ENCODE peak calls at places on chromosome 19, in nine cellular contexts. Q, I, E, U, K, P, T, S and H are unnamed samples.
A peak's percentile ranks its signal among the peaks of the same experiment; 100 is the strongest.

GRCh38 chr19:50975766-50976165 is 6.4 kb upstream of the KLK6 start:
- DNase-seq in Q (no peak), I (no peak), E (no peak), U (no peak), K (no peak), P (peak; percentile 80), T (no peak), S (no peak), H (no peak)

GRCh38 chr19:12722566-12723382 is 958 bp downstream of the TNPO2 start:
- DNase-seq in Q (peak; percentile 100), I (peak; percentile 100), E (peak; percentile 97), U (peak; percentile 100), K (peak; percentile 99), P (peak; percentile 100), T (peak; percentile 99), S (peak; percentile 99), H (peak; percentile 93)

GRCh38 chr19:11963566-11964355 is 1.1 kb upstream of the ZNF763 start:
- DNase-seq in Q (peak; percentile 92), I (peak; percentile 78), E (peak; percentile 79), U (peak; percentile 77), K (peak; percentile 72), P (peak; percentile 85), T (no peak), S (peak; percentile 61), H (no peak)

GRCh38 chr19:22623841-22624221 is 10.3 kb upstream of the ZNF492 start:
- DNase-seq in Q (no peak), I (no peak), E (no peak), U (no peak), K (no peak), P (no peak), T (no peak), S (no peak), H (no peak)

GRCh38 chr19:50315773-50316448 is 13.3 kb downstream of the KCNC3 start:
- DNase-seq in Q (peak; percentile 83), I (peak; percentile 50), E (no peak), U (no peak), K (no peak), P (no peak), T (no peak), S (no peak), H (no peak)

GRCh38 chr19:54893406-54893805 is 12.5 kb upstream of the NCR1 start:
- DNase-seq in Q (no peak), I (no peak), E (no peak), U (no peak), K (no peak), P (no peak), T (no peak), S (no peak), H (no peak)

GRCh38 chr19:51524661-51525264 is 6.7 kb downstream of the SIGLEC6 start:
- DNase-seq in Q (no peak), I (no peak), E (no peak), U (no peak), K (no peak), P (no peak), T (no peak), S (no peak), H (no peak)

GRCh38 chr19:32677657-32678056 is 2.0 kb downstream of the RGS9BP start:
- DNase-seq in Q (peak; percentile 96), I (no peak), E (no peak), U (no peak), K (no peak), P (peak; percentile 75), T (peak; percentile 99), S (no peak), H (no peak)

GRCh38 chr19:42512743-42513304 is 15.5 kb downstream of the CEACAM1 start:
- DNase-seq in Q (no peak), I (peak; percentile 4), E (no peak), U (no peak), K (no peak), P (no peak), T (no peak), S (no peak), H (no peak)

GRCh38 chr19:49337267-49338022 is 2.2 kb downstream of the CD37 start:
- DNase-seq in Q (no peak), I (no peak), E (peak; percentile 3), U (no peak), K (no peak), P (no peak), T (no peak), S (no peak), H (no peak)

GRCh38 chr19:54262066-54262465 is 5.0 kb upstream of the LILRB5 start:
- DNase-seq in Q (no peak), I (no peak), E (no peak), U (no peak), K (no peak), P (no peak), T (no peak), S (no peak), H (no peak)

GRCh38 chr19:1106841-1107654 is 3.3 kb downstream of the GPX4 start:
- DNase-seq in Q (no peak), I (peak; percentile 84), E (no peak), U (peak; percentile 65), K (no peak), P (peak; percentile 64), T (no peak), S (peak; percentile 49), H (no peak)

GRCh38 chr19:17490411-17490810 is 20.1 kb downstream of the SLC27A1 start:
- DNase-seq in Q (no peak), I (no peak), E (no peak), U (no peak), K (no peak), P (no peak), T (no peak), S (no peak), H (no peak)

GRCh38 chr19:21474671-21475181 is 30.7 kb upstream of the ZNF429 start:
- DNase-seq in Q (peak; percentile 82), I (peak; percentile 58), E (peak; percentile 87), U (peak; percentile 47), K (peak; percentile 84), P (peak; percentile 87), T (peak; percentile 57), S (peak; percentile 31), H (peak; percentile 6)

GRCh38 chr19:21833733-21834132 is 2.2 kb downstream of the ZNF43 start:
- DNase-seq in Q (no peak), I (no peak), E (no peak), U (no peak), K (no peak), P (no peak), T (no peak), S (no peak), H (no peak)

GRCh38 chr19:18280247-18281081 is 958 bp downstream of the JUND start:
- DNase-seq in Q (peak; percentile 81), I (peak; percentile 74), E (peak; percentile 78), U (peak; percentile 75), K (peak; percentile 85), P (peak; percentile 82), T (no peak), S (peak; percentile 69), H (no peak)

GRCh38 chr19:39940221-39940833 is 5.9 kb upstream of the FCGBP start:
- DNase-seq in Q (no peak), I (no peak), E (no peak), U (no peak), K (no peak), P (no peak), T (no peak), S (no peak), H (no peak)

GRCh38 chr19:39943586-39943985 is 9.2 kb upstream of the FCGBP start:
- DNase-seq in Q (no peak), I (no peak), E (no peak), U (no peak), K (no peak), P (peak; percentile 50), T (no peak), S (no peak), H (no peak)

GRCh38 chr19:39937792-39938191 is 3.4 kb upstream of the FCGBP start:
- DNase-seq in Q (no peak), I (no peak), E (no peak), U (no peak), K (no peak), P (no peak), T (no peak), S (no peak), H (no peak)

GRCh38 chr19:39941151-39941550 is 6.7 kb upstream of the FCGBP start:
- DNase-seq in Q (no peak), I (no peak), E (no peak), U (no peak), K (no peak), P (no peak), T (no peak), S (no peak), H (no peak)

DNA sequence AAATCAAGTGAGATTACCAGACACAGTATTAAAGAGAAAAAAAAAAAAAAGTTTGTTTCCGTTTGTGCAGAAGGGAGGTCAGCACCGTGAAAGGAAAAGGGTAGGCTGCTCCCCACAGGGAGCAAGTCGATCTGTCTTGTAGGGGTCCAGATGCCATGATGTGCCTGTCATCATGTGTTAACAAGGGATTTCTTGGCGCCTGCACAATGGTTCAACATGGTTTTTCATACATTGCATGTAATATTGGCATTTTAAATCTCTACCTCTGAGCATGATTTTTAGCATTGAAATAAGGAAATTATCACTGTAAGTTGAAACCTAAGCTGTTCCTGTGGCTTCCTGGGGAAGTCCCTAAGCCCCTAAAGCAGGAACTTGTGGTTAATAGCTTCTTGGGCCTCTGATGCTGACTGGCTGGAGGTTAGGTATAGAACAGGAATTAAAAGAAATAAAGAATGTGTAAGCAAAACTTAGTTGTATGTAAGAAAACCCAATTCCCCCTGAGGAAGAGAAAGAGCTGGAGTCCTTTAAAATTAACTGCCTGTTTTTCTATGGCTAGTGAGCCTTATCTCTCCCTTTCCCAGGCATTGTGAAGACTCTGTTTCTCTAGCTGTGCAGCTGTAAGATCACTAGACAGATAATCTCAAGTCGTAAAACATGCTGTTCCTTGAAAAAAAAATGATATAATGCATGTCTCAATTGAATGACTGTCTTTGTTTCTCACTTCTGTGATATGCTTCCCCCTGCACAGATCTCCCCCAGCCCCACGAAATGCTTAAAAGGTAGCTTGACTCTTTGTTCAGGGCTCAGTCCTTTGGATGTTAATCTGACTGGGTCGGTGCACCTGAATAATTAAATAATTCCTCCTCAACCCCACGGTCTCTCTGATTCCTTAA is 7.4 kb upstream of the FCGBP start:
- DNase-seq in Q (peak; percentile 35), I (peak; percentile 87), E (no peak), U (peak; percentile 42), K (no peak), P (no peak), T (peak; percentile 11), S (peak; percentile 38), H (no peak)
- H3K4me3 ChIP-seq in Q (no peak overlapping the region), I (no peak overlapping the region), E (no peak overlapping the region), U (no peak overlapping the region), K (no peak overlapping the region), P (no peak overlapping the region), T (no peak overlapping the region), S (no peak overlapping the region), H (no peak overlapping the region)

GRCh38 chr19:7913652-7914051 is 978 bp upstream of the TGFBR3L start:
- DNase-seq in Q (no peak), I (no peak), E (no peak), U (no peak), K (no peak), P (no peak), T (no peak), S (no peak), H (no peak)
- TF ChIP-seq CTCF in Q (no peak), I (no peak), E (no peak), U (no peak), K (no peak), P (no peak), T (no peak), S (no peak), H (no peak)

GRCh38 chr19:45472557-45473365 is 5.0 kb downstream of the FOSB start:
- DNase-seq in Q (peak; percentile 32), I (no peak), E (no peak), U (peak; percentile 36), K (no peak), P (peak; percentile 28), T (no peak), S (no peak), H (no peak)
- H3K4me3 ChIP-seq in Q (no peak overlapping the region), I (peak overlapping the region; percentile 53), E (peak overlapping the region; percentile 54), U (no peak overlapping the region), K (no peak overlapping the region), P (no peak overlapping the region), T (peak overlapping the region; percentile 37), S (no peak overlapping the region), H (peak overlapping the region; percentile 46)

GRCh38 chr19:15702590-15702930 is 25.3 kb upstream of the OR10H2 start:
- DNase-seq in Q (no peak), I (peak; percentile 22), E (peak; percentile 69), U (peak; percentile 26), K (peak; percentile 67), P (no peak), T (no peak), S (no peak), H (no peak)
- TF ChIP-seq CTCF in Q (no peak), I (no peak), E (no peak), U (no peak), K (no peak), P (no peak), T (no peak), S (no peak), H (no peak)